ENCODE peak calls at places on chromosomes 13 and 19, in nine cellular contexts. E is body of pancreas, W is upper lobe of left lung, J is IMR-90, Z is prostate gland, X is spleen, U is tibial nerve, F is HepG2, I is endothelial cell of umbilical vein. V is an unnamed sample.

GRCh38 chr13:31967155-31967554 is 64.4 kb upstream of the FRY start:
- DNase-seq in Z (no peak), W (no peak), E (no peak), X (no peak), U (no peak), I (no peak), J (no peak), F (no peak), V (no peak)

GRCh38 chr13:29383476-29383875 is 212.0 kb downstream of the SLC7A1 start:
- DNase-seq in F (no peak), W (no peak), U (no peak), X (no peak), Z (no peak), J (no peak), E (no peak), I (no peak), V (no peak)

GRCh38 chr19:3142292-3142670 is 6.4 kb downstream of the GNA15 start:
- DNase-seq in W (no peak), Z (no peak), F (no peak), I (no peak), J (peak; percentile 87), U (no peak), X (no peak), E (peak; percentile 35), V (no peak)

GRCh38 chr19:15195381-15195964 is 5.3 kb downstream of the NOTCH3 start:
- DNase-seq in I (no peak), E (peak; percentile 60), X (no peak), J (peak; percentile 61), U (no peak), F (no peak), W (peak; percentile 93), Z (peak; percentile 65), V (no peak)

GRCh38 chr19:18366027-18366435 is 19.9 kb upstream of the GDF15 start:
- DNase-seq in U (no peak), I (peak; percentile 13), X (no peak), F (no peak), W (no peak), Z (no peak), J (no peak), E (no peak), V (no peak)

GRCh38 chr13:106373304-106373988 is 162.0 kb downstream of the EFNB2 start:
- DNase-seq in X (no peak), E (no peak), U (no peak), I (no peak), W (no peak), Z (no peak), J (no peak), F (no peak), V (no peak)

GRCh38 chr19:49564616-49565045 is 15.7 kb downstream of the NOSIP start:
- DNase-seq in X (no peak), W (no peak), J (no peak), I (no peak), Z (no peak), F (no peak), U (no peak), E (no peak), V (no peak)

GRCh38 chr13:73171926-73172325 is 113.1 kb downstream of the KLF5 start:
- DNase-seq in X (no peak), J (peak; percentile 46), F (no peak), I (no peak), Z (no peak), W (no peak), E (no peak), U (no peak), V (no peak)

GRCh38 chr13:34338102-34338501 is 520.2 kb downstream of the RFC3 start:
- DNase-seq in U (no peak), X (no peak), E (no peak), Z (no peak), J (no peak), W (no peak), I (no peak), F (no peak), V (no peak)

GRCh38 chr13:40984670-40985366 is 34.3 kb downstream of the ELF1 start:
- DNase-seq in W (no peak), I (peak; percentile 76), E (no peak), J (no peak), Z (no peak), F (no peak), X (no peak), U (no peak), V (no peak)

GRCh38 chr19:13169769-13170168 is 19.6 kb downstream of the IER2 start:
- DNase-seq in U (no peak), X (no peak), W (no peak), J (peak; percentile 65), Z (no peak), E (peak; percentile 41), F (no peak), I (no peak), V (no peak)

GRCh38 chr13:48533207-48533499 is 273 bp upstream of the RCBTB2 start:
- DNase-seq in I (no peak), X (no peak), J (no peak), Z (no peak), U (no peak), F (no peak), W (no peak), E (no peak), V (no peak)

GRCh38 chr13:48530833-48531232 is 2.0 kb downstream of the RCBTB2 start:
- DNase-seq in I (no peak), U (no peak), F (no peak), X (no peak), W (no peak), J (no peak), E (no peak), Z (no peak), V (no peak)

GRCh38 chr13:48532146-48532472 is 771 bp downstream of the RCBTB2 start:
- DNase-seq in F (no peak), E (no peak), U (no peak), X (no peak), I (no peak), J (peak; percentile 52), W (no peak), Z (no peak), V (no peak)

GRCh38 chr13:48532473-48533206 is at the start of gene RCBTB2:
- DNase-seq in U (peak; percentile 97), F (peak; percentile 93), E (peak; percentile 99), J (peak; percentile 96), Z (peak; percentile 97), I (peak; percentile 99), W (peak; percentile 100), X (peak; percentile 100), V (peak; percentile 96)

DNA sequence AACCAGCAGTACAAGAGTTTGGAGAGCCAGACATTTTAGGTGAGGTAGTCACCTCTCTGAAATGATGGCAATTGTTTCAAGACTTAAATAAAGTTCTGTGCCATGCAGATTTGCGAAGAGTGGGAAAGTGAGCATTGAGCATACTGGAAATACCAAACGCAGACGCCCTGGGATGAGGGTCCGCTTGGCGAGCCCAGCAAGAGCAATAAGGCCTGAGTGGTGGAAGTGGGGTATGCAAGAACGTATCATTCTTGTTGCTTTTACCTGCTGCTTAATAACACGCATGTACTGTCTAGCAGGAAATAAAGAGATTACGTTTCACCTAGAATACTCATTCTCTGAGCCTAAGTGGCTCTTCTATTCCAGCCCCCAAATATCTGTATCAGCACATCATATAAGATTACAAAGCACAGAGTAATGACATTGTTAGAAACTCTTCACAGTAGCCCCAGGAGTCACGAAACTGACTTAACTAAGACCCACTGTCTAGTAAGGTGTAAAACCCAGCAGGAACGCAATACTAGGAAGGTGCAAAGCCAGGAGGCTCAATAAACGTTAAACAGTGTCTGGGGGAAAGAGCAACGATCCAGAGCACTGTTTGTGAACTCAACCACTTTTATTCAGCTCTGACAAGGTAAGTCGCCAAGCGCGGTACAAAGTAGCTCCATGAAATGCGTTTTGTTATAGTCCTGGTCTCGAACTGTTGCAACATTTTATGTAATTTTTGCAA is 1.3 kb downstream of the RCBTB2 start:
- DNase-seq in Z (peak; percentile 25), J (no peak), W (no peak), I (no peak), F (peak; percentile 13), E (peak; percentile 31), U (no peak), X (no peak), V (no peak)
- TF ChIP-seq POLR2A in Z (no peak), J (no peak), W (no peak), I (no peak), F (no peak), E (no peak), U (no peak), X (no peak), V (no peak)

GRCh38 chr13:111116830-111117229 is 1.7 kb downstream of the ARHGEF7 start:
- DNase-seq in W (no peak), Z (no peak), F (no peak), U (no peak), J (peak; percentile 14), E (no peak), X (no peak), I (no peak), V (no peak)
- H3K27me3 ChIP-seq in W (peaks cover 20% of the 10 kb centered on the region), Z (no peaks in the 10 kb centered on the region), F (peaks cover 16% of the 10 kb centered on the region), U (peaks cover 30% of the 10 kb centered on the region), J (peaks cover 61% of the 10 kb centered on the region), E (peaks cover 4% of the 10 kb centered on the region), X (peaks cover 23% of the 10 kb centered on the region), I (peaks cover 66% of the 10 kb centered on the region), V (no peaks in the 10 kb centered on the region)

GRCh38 chr19:4755459-4755858 is 31.8 kb upstream of the DPP9 start:
- DNase-seq in X (no peak), Z (no peak), W (no peak), E (no peak), U (no peak), I (no peak), J (no peak), F (no peak), V (no peak)
- H3K27ac ChIP-seq in X (no peak overlapping the region), Z (no peak overlapping the region), W (no peak overlapping the region), E (no peak overlapping the region), U (no peak overlapping the region), I (no peak overlapping the region), J (no peak overlapping the region), F (no peak overlapping the region), V (no peak overlapping the region)

GRCh38 chr19:6744381-6745288 is 5.2 kb downstream of the TRIP10 start:
- DNase-seq in I (peak; percentile 78), X (no peak), J (peak; percentile 87), U (peak; percentile 79), W (peak; percentile 87), Z (peak; percentile 82), F (no peak), E (peak; percentile 80), V (peak; percentile 91)
- TF ChIP-seq POLR2A in I (no peak), X (no peak), J (no peak), U (no peak), W (no peak), Z (no peak), F (no peak), E (no peak), V (no peak)

DNA sequence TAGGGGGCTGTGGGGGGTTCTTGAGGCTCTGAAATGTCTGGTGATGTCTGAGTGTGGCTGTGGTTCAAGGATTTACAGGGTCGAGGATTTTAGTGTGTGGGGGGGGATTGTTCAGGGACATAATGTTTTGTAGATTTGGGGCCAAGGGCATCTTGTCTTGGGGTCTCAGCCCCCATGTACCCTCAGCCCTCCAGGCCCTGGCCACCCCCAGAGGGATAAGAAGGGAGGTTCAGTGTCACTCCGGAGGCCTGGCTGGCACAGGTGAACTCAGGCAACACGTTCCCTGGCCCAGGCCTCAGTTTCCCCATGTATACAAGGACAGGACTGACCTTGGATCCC is 2.4 kb upstream of the APC2 start:
- DNase-seq in I (no peak), F (no peak), E (no peak), U (no peak), W (no peak), J (no peak), Z (no peak), X (no peak), V (no peak)
- H3K27me3 ChIP-seq in I (peaks cover 42% of the 10 kb centered on the region), F (peaks cover 12% of the 10 kb centered on the region), E (peaks cover 63% of the 10 kb centered on the region), U (peaks cover 72% of the 10 kb centered on the region), W (peaks cover 67% of the 10 kb centered on the region), J (peaks cover 55% of the 10 kb centered on the region), Z (peaks cover 50% of the 10 kb centered on the region), X (peaks cover 66% of the 10 kb centered on the region), V (peaks cover 67% of the 10 kb centered on the region)

V was measured in gastrocnemius medialis.